ENCODE peak calls at places on chromosomes 4 and X, in six cellular contexts. X is K562, J is upper lobe of left lung, A is GM23338, F is Panc1, L is HepG2. D is an unnamed sample.
A peak's percentile ranks its signal among the peaks of the same experiment; 100 is the strongest.

GRCh38 chrX:13473666-13474516 is 95.5 kb upstream of the EGFL6 start:
- ATAC-seq in X (no peak), J (peak; percentile 65), A (no peak), F (no peak), L (no peak), D (no peak)

GRCh38 chr4:742096-742741 is 36.6 kb downstream of the PCGF3 start:
- ATAC-seq in X (peak; percentile 62), J (no peak), A (peak; percentile 29), F (peak; percentile 15), L (peak; percentile 22), D (no peak)

GRCh38 chr4:85968945-85969830 is 390.7 kb downstream of the MAPK10 start:
- ATAC-seq in X (peak; percentile 55), J (peak; percentile 81), A (no peak), F (no peak), L (peak; percentile 31), D (no peak)

GRCh38 chrX:69306063-69306404 is 140.8 kb upstream of the PJA1 start:
- ATAC-seq in X (no peak), J (no peak), A (no peak), F (no peak), L (no peak), D (no peak)

GRCh38 chr4:4923208-4923607 is 63.7 kb downstream of the MSX1 start:
- ATAC-seq in X (no peak), J (no peak), A (no peak), F (no peak), L (no peak), D (no peak)

GRCh38 chr4:37602454-37603069 is 83.6 kb downstream of the RELL1 start:
- ATAC-seq in X (no peak), J (no peak), A (peak; percentile 59), F (no peak), L (no peak), D (no peak)

GRCh38 chr4:76968937-76969336 is 19.4 kb downstream of the SEPTIN11 start:
- ATAC-seq in X (no peak), J (no peak), A (no peak), F (no peak), L (no peak), D (peak; percentile 34)

GRCh38 chr4:176886135-176886534 is 93.4 kb upstream of the VEGFC start:
- ATAC-seq in X (no peak), J (no peak), A (no peak), F (no peak), L (no peak), D (no peak)

GRCh38 chrX:67720344-67720743 is 176.5 kb downstream of the AR start:
- ATAC-seq in X (no peak), J (no peak), A (no peak), F (no peak), L (no peak), D (no peak)

GRCh38 chr4:24321637-24322036 is 262.7 kb downstream of the DHX15 start:
- ATAC-seq in X (no peak), J (no peak), A (peak; percentile 85), F (no peak), L (no peak), D (no peak)

GRCh38 chrX:72120798-72121197 is 10.9 kb downstream of the RTL5 start:
- ATAC-seq in X (no peak), J (peak; percentile 42), A (no peak), F (no peak), L (no peak), D (no peak)

GRCh38 chrX:11540532-11541377 is 125.0 kb downstream of the ARHGAP6 start:
- ATAC-seq in X (peak; percentile 71), J (no peak), A (peak; percentile 33), F (no peak), L (no peak), D (peak; percentile 41)

GRCh38 chrX:136856050-136856449 is 24.5 kb downstream of the RBMX start:
- ATAC-seq in X (no peak), J (no peak), A (no peak), F (no peak), L (no peak), D (no peak)

GRCh38 chrX:31909850-31910547 is 838.2 kb upstream of the FTHL17 start:
- ATAC-seq in X (no peak), J (no peak), A (no peak), F (no peak), L (no peak), D (no peak)

GRCh38 chr4:140993350-140993749 is 139.9 kb downstream of the RNF150 start:
- ATAC-seq in X (no peak), J (no peak), A (no peak), F (no peak), L (peak; percentile 75), D (no peak)

GRCh38 chr4:25954293-25954904 is 40.4 kb downstream of the SMIM20 start:
- ATAC-seq in X (peak; percentile 48), J (no peak), A (no peak), F (no peak), L (no peak), D (no peak)

GRCh38 chr4:152894673-152895072 is 41.5 kb upstream of the FHDC1 start:
- ATAC-seq in X (no peak), J (no peak), A (no peak), F (no peak), L (no peak), D (no peak)

DNA sequence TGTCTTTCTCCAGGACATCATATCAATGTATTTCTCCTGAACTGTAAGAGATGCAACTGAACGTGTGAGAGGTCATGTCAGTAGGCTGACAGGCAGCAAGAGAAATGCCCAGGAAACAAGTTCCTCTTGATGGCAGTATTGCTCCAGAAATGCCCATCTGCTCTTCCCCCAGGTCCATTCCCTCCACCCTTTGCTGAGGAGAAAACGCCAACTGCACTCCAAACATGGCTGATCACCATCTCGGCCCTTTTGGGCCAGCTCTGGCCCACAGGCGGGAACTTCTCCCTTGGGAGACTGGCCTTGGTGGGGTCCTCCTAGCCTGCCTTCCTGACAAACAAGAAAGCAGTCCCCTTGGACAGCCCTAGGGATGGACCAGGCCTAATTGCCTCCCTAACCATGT is 276.5 kb upstream of the AGTR2 start:
- ATAC-seq in X (peak; percentile 69), J (no peak), A (no peak), F (peak; percentile 34), L (peak; percentile 61), D (peak; percentile 30)
- TF ChIP-seq CTCF in X (peak; percentile 54), J (no peak), A (peak; percentile 22), F (no peak), L (peak; percentile 80), D (no peak)

DNA sequence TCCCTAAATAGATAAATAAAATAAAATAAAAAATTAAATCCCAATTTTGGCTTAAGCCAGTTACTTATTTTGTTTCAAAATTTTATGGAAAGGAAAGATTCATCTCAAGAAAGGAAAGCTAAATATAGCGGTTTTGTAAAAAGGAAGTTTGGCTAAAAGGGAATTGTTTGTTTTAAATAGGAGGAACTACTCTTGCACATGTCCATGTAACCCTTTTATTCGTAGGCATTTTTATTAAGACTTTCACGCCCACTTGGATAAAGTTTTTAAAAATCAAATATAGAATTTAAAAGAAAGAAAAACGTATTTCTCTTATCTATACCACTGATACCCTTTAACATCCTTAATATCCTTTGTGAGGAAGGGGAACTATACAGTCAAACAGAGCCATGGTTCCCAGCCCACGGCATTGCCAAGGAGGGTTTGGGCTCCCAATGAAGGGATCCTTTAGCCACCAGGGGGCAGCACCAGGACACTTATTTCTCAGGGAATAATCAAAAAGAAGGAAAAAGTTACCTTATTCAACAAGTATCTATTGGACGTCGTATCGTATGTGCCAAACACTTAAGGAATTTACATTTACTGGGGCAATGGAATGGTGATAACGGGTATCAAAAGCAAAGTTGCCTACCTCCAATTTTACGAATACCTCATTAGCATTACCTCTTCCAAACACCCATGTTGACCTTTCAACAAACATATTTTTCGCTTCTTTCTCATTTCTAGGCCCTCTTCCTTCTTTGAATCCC is 27.7 kb downstream of the CDKN2AIP start:
- ATAC-seq in X (peak; percentile 99), J (peak; percentile 97), A (peak; percentile 98), F (peak; percentile 88), L (peak; percentile 89), D (peak; percentile 86)
- TF ChIP-seq POLR2AphosphoS5 in X (no peak), J (peak; percentile 23), A (no peak), F (no peak), L (no peak), D (no peak)

GRCh38 chr4:126647756-126648396 is 984.9 kb upstream of the INTU start:
- ATAC-seq in X (peak; percentile 75), J (no peak), A (no peak), F (no peak), L (no peak), D (no peak)
- H3K4me1 ChIP-seq in X (no peaks in the 10 kb centered on the region), J (no peaks in the 10 kb centered on the region), A (no peaks in the 10 kb centered on the region), F (no peaks in the 10 kb centered on the region), L (no peaks in the 10 kb centered on the region), D (no peaks in the 10 kb centered on the region)

GRCh38 chr4:99462875-99463464 is 27.8 kb upstream of the ADH7 start:
- ATAC-seq in X (peak; percentile 97), J (peak; percentile 92), A (peak; percentile 97), F (peak; percentile 77), L (peak; percentile 96), D (peak; percentile 89)
- TF ChIP-seq CTCF in X (peak; percentile 84), J (peak; percentile 77), A (peak; percentile 95), F (peak; percentile 76), L (peak; percentile 88), D (peak; percentile 91)

DNA sequence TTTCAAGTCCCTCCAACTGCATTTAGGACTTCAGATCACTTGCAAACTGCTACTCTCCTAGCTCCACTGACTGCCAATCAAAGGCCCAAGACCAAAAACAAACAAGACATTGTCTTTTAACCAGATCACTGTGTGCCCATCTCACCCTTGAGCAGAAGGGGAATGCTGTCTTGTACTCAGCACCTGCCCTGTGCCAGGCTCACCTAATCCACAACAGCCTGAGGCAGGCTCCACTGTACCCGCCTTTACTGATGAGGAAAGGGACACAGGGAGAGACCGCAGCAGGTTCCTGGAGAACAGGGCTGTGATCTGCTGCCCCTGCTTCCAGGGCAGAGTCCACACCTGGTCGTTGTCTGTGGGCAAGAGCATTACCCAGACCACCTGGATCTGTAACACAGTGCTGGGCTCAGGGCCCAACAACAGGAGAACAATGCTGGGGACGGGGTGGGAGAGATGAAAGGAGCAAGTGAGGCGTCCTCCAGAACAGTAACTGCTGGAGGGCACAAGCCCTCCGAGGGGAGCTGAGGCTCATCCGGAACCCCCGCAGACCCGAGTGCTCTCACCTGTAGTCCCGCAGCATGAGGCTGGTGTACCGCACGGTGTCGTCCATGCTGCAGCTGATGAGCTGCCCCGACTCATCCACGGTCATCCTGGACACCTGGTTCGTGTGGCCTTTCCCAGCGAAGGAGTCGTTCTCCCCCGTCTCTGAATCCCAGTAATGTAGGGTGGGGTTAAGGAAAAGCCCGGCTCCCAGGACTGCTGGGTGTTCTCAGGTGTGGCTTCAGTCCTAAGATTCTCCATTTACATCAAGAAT is 33.9 kb downstream of the WDR1 start:
- ATAC-seq in X (no peak), J (no peak), A (no peak), F (no peak), L (no peak), D (no peak)
- TF ChIP-seq POLR2AphosphoS5 in X (no peak), J (no peak), A (no peak), F (no peak), L (no peak), D (no peak)

DNA sequence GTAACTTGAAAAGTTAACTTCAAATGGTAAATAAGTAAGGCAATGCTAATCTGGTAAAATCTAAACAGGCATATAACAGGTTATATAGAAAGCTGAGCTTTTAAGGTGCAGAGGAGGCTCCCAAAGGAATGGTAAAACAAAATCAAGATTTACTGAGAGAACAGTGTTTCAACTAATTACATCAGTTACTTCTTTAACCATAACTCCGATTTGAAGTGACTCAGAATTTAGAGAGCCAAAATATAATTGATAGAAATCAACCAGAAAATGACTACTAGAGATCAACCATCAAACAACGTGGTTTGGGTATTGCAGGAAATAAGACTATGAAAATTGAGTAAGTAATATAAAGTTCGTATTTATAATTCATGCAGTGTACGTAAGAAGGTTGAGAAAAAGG is 6.9 kb downstream of the G3BP2 start:
- ATAC-seq in X (no peak), J (no peak), A (no peak), F (no peak), L (no peak), D (no peak)
- H3K4me1 ChIP-seq in X (peaks cover 8% of the 10 kb centered on the region), J (peaks cover 13% of the 10 kb centered on the region), A (peaks cover 62% of the 10 kb centered on the region), F (peaks cover 16% of the 10 kb centered on the region), L (peaks cover 67% of the 10 kb centered on the region), D (peaks cover 69% of the 10 kb centered on the region)

GRCh38 chrX:18895157-18895952 is 88.6 kb downstream of the PHKA2 start:
- ATAC-seq in X (no peak), J (no peak), A (no peak), F (no peak), L (no peak), D (peak; percentile 86)
- TF ChIP-seq CTCF in X (no peak), J (no peak), A (no peak), F (no peak), L (no peak), D (peak; percentile 67)

D was measured in gastroesophageal sphincter.